ENCODE peak calls at places on chromosomes 2 and 18, in six cellular contexts. I, O, E, H, J and L are unnamed samples.

GRCh38 chr2:223247136-223247535 is 195.1 kb downstream of the KCNE4 start:
- DNase-seq in H (peak), E (no peak), J (peak), I (peak), O (peak), L (no peak)

GRCh38 chr2:220473611-220474010 is 846.2 kb downstream of the SLC4A3 start:
- DNase-seq in E (no peak), J (no peak), H (peak), O (no peak), I (no peak), L (no peak)

GRCh38 chr2:71843391-71843850 is 304.2 kb downstream of the CYP26B1 start:
- DNase-seq in J (no peak), I (no peak), H (peak), E (no peak), O (no peak), L (no peak)

GRCh38 chr2:217944923-217945322 is 57.9 kb downstream of the TNS1 start:
- DNase-seq in H (no peak), I (no peak), J (no peak), O (no peak), E (no peak), L (no peak)

GRCh38 chr2:111161971-111162370 is 41.3 kb downstream of the BCL2L11 start:
- DNase-seq in I (no peak), O (no peak), J (peak), H (no peak), E (peak), L (no peak)

GRCh38 chr18:61699397-61700090 is 193.3 kb downstream of the RNF152 start:
- DNase-seq in O (no peak), E (no peak), H (no peak), J (no peak), I (no peak), L (no peak)

GRCh38 chr2:166361351-166362153 is 14.2 kb downstream of the SCN9A start:
- DNase-seq in E (no peak), H (no peak), O (peak), J (peak), I (no peak), L (no peak)

GRCh38 chr2:159961005-159961404 is 101.4 kb downstream of the PLA2R1 start:
- DNase-seq in J (no peak), I (no peak), O (no peak), E (no peak), H (no peak), L (no peak)

GRCh38 chr18:321839-322467 is 54.1 kb upstream of the THOC1 start:
- DNase-seq in E (no peak), I (no peak), H (no peak), J (no peak), O (no peak), L (no peak)

GRCh38 chr18:37483221-37483971 is 82.2 kb downstream of the CELF4 start:
- DNase-seq in E (no peak), I (peak), J (no peak), O (peak), H (no peak), L (no peak)

GRCh38 chr2:71861186-71862160 is 286.2 kb downstream of the CYP26B1 start:
- DNase-seq in H (no peak), J (no peak), E (no peak), I (no peak), O (no peak), L (no peak)

GRCh38 chr2:176643711-176644110 is 374.5 kb downstream of the MTX2 start:
- DNase-seq in O (peak), I (peak), J (peak), E (no peak), H (no peak), L (no peak)

GRCh38 chr2:67318966-67319590 is 78.1 kb upstream of the ETAA1 start:
- DNase-seq in H (no peak), O (no peak), J (no peak), E (no peak), I (no peak), L (no peak)

GRCh38 chr2:36376319-36376765 is 20.8 kb downstream of the CRIM1 start:
- DNase-seq in E (peak), I (no peak), J (peak), O (peak), H (no peak), L (peak)

GRCh38 chr2:112155331-112156151 is 17.4 kb downstream of the FBLN7 start:
- DNase-seq in H (no peak), J (no peak), E (no peak), I (no peak), O (peak), L (no peak)

GRCh38 chr2:201643216-201643651 is at the start of gene TMEM237:
- DNase-seq in E (peak), I (peak), O (peak), J (peak), H (no peak), L (peak)

GRCh38 chr2:62654423-62654791 is 51.1 kb upstream of the EHBP1 start:
- DNase-seq in E (no peak), J (no peak), H (peak), O (no peak), I (no peak), L (no peak)

GRCh38 chr2:218569661-218570500 is 1.2 kb downstream of the CNOT9 start:
- DNase-seq in I (peak), H (peak), O (peak), E (no peak), J (no peak), L (no peak)

GRCh38 chr18:56086176-56086575 is 498.2 kb upstream of the TCF4 start:
- DNase-seq in E (no peak), H (no peak), J (no peak), I (no peak), O (no peak), L (no peak)

GRCh38 chr2:40230717-40231300 is 221.1 kb downstream of the SLC8A1 start:
- DNase-seq in H (no peak), E (no peak), I (no peak), O (peak), J (no peak), L (no peak)

GRCh38 chr18:24983566-24983965 is 368.4 kb downstream of the ZNF521 start:
- DNase-seq in E (no peak), O (no peak), I (peak), H (no peak), J (no peak), L (no peak)

GRCh38 chr2:157414050-157414449 is 29.8 kb downstream of the CYTIP start:
- DNase-seq in O (no peak), E (no peak), J (no peak), H (no peak), I (no peak), L (no peak)

GRCh38 chr2:83536489-83537020 is 922.5 kb downstream of the SUCLG1 start:
- DNase-seq in O (no peak), I (no peak), J (no peak), E (no peak), H (no peak), L (no peak)

GRCh38 chr2:233473386-233473791 is 93.2 kb downstream of the USP40 start:
- DNase-seq in I (peak), E (no peak), H (no peak), O (no peak), J (no peak), L (no peak)

GRCh38 chr2:204722691-204723090 is 177.4 kb downstream of the PARD3B start:
- DNase-seq in I (no peak), O (no peak), H (peak), E (no peak), J (no peak), L (no peak)

GRCh38 chr18:76821356-76821874 is 942 bp upstream of the ZNF236 start:
- DNase-seq in H (no peak), I (no peak), O (no peak), J (no peak), E (no peak), L (no peak)